ENCODE peak calls at places on chromosomes 3 and 15, in five cellular contexts. One of them, this sample, is unnamed.

GRCh38 chr3:64031540-64032533 is 8.5 kb upstream of the PSMD6 start:
- DNase-seq in KG1: no peak
- DNase-seq in HAP-1: no peak
- DNase-seq in activated T-helper 1 cell treated with Interleukin-2 at 50 U/mL for 16 hours: no peak
- DNase-seq in NCI-H446: peak
- DNase-seq in this sample: no peak

GRCh38 chr15:67543348-67543718 is 830 bp downstream of the MAP2K5 start:
- DNase-seq in KG1: no peak
- DNase-seq in HAP-1: peak
- DNase-seq in activated T-helper 1 cell treated with Interleukin-2 at 50 U/mL for 16 hours: no peak
- DNase-seq in NCI-H446: no peak
- DNase-seq in this sample: no peak

GRCh38 chr3:16897254-16897926 is 12.6 kb downstream of the PLCL2 start:
- DNase-seq in KG1: no peak
- DNase-seq in HAP-1: no peak
- DNase-seq in activated T-helper 1 cell treated with Interleukin-2 at 50 U/mL for 16 hours: no peak
- DNase-seq in NCI-H446: peak
- DNase-seq in this sample: no peak

GRCh38 chr15:25707656-25708365 is 155.3 kb downstream of the ATP10A start:
- DNase-seq in KG1: no peak
- DNase-seq in HAP-1: no peak
- DNase-seq in activated T-helper 1 cell treated with Interleukin-2 at 50 U/mL for 16 hours: no peak
- DNase-seq in NCI-H446: no peak
- DNase-seq in this sample: peak

GRCh38 chr15:74989527-74989926 is 5.8 kb upstream of the SCAMP5 start:
- DNase-seq in KG1: no peak
- DNase-seq in HAP-1: no peak
- DNase-seq in activated T-helper 1 cell treated with Interleukin-2 at 50 U/mL for 16 hours: no peak
- DNase-seq in NCI-H446: no peak
- DNase-seq in this sample: no peak

GRCh38 chr15:97087337-97087736 is 756.8 kb downstream of the NR2F2 start:
- DNase-seq in KG1: no peak
- DNase-seq in HAP-1: no peak
- DNase-seq in activated T-helper 1 cell treated with Interleukin-2 at 50 U/mL for 16 hours: no peak
- DNase-seq in NCI-H446: no peak
- DNase-seq in this sample: no peak

GRCh38 chr3:140748171-140748570 is 70.3 kb downstream of the TRIM42 start:
- DNase-seq in KG1: no peak
- DNase-seq in HAP-1: no peak
- DNase-seq in activated T-helper 1 cell treated with Interleukin-2 at 50 U/mL for 16 hours: no peak
- DNase-seq in NCI-H446: no peak
- DNase-seq in this sample: no peak

GRCh38 chr3:9028134-9028533 is 64.9 kb upstream of the RAD18 start:
- DNase-seq in KG1: no peak
- DNase-seq in HAP-1: no peak
- DNase-seq in activated T-helper 1 cell treated with Interleukin-2 at 50 U/mL for 16 hours: no peak
- DNase-seq in NCI-H446: peak
- DNase-seq in this sample: no peak

GRCh38 chr3:112782481-112782880 is 64.2 kb downstream of the CD200R1L start:
- DNase-seq in KG1: no peak
- DNase-seq in HAP-1: no peak
- DNase-seq in activated T-helper 1 cell treated with Interleukin-2 at 50 U/mL for 16 hours: no peak
- DNase-seq in NCI-H446: no peak
- DNase-seq in this sample: no peak

GRCh38 chr3:62101488-62101887 is 271.9 kb downstream of the FEZF2 start:
- DNase-seq in KG1: no peak
- DNase-seq in HAP-1: no peak
- DNase-seq in activated T-helper 1 cell treated with Interleukin-2 at 50 U/mL for 16 hours: no peak
- DNase-seq in NCI-H446: no peak
- DNase-seq in this sample: no peak

GRCh38 chr15:52523192-52523591 is 5.5 kb downstream of the MYO5A start:
- DNase-seq in KG1: no peak
- DNase-seq in HAP-1: no peak
- DNase-seq in activated T-helper 1 cell treated with Interleukin-2 at 50 U/mL for 16 hours: no peak
- DNase-seq in NCI-H446: no peak
- DNase-seq in this sample: no peak

GRCh38 chr3:177402533-177402932 is 205.3 kb upstream of the TBL1XR1 start:
- DNase-seq in KG1: no peak
- DNase-seq in HAP-1: no peak
- DNase-seq in activated T-helper 1 cell treated with Interleukin-2 at 50 U/mL for 16 hours: no peak
- DNase-seq in NCI-H446: no peak
- DNase-seq in this sample: no peak

GRCh38 chr3:46905191-46905560 is 27.7 kb downstream of the PTH1R start:
- DNase-seq in KG1: no peak
- DNase-seq in HAP-1: no peak
- DNase-seq in activated T-helper 1 cell treated with Interleukin-2 at 50 U/mL for 16 hours: no peak
- DNase-seq in NCI-H446: no peak
- DNase-seq in this sample: peak

GRCh38 chr15:57697588-57697987 is 8.9 kb upstream of the POLR2M start:
- DNase-seq in KG1: no peak
- DNase-seq in HAP-1: no peak
- DNase-seq in activated T-helper 1 cell treated with Interleukin-2 at 50 U/mL for 16 hours: no peak
- DNase-seq in NCI-H446: no peak
- DNase-seq in this sample: no peak

GRCh38 chr15:51750186-51750585 is 1.2 kb upstream of the TMOD2 start:
- DNase-seq in KG1: no peak
- DNase-seq in HAP-1: no peak
- DNase-seq in activated T-helper 1 cell treated with Interleukin-2 at 50 U/mL for 16 hours: no peak
- DNase-seq in NCI-H446: no peak
- DNase-seq in this sample: no peak

GRCh38 chr15:32706704-32707103 is 11.1 kb upstream of the GREM1 start:
- DNase-seq in KG1: no peak
- DNase-seq in HAP-1: no peak
- DNase-seq in activated T-helper 1 cell treated with Interleukin-2 at 50 U/mL for 16 hours: no peak
- DNase-seq in NCI-H446: no peak
- DNase-seq in this sample: no peak

GRCh38 chr3:188198760-188199327 is 44.9 kb downstream of the LPP start:
- DNase-seq in KG1: no peak
- DNase-seq in HAP-1: no peak
- DNase-seq in activated T-helper 1 cell treated with Interleukin-2 at 50 U/mL for 16 hours: no peak
- DNase-seq in NCI-H446: no peak
- DNase-seq in this sample: no peak

GRCh38 chr3:12316721-12317351 is 28.0 kb downstream of the PPARG start:
- DNase-seq in KG1: no peak
- DNase-seq in HAP-1: no peak
- DNase-seq in activated T-helper 1 cell treated with Interleukin-2 at 50 U/mL for 16 hours: no peak
- DNase-seq in NCI-H446: no peak
- DNase-seq in this sample: no peak

GRCh38 chr15:74294010-74294409 is 57.9 kb downstream of the CCDC33 start:
- DNase-seq in KG1: no peak
- DNase-seq in HAP-1: no peak
- DNase-seq in activated T-helper 1 cell treated with Interleukin-2 at 50 U/mL for 16 hours: no peak
- DNase-seq in NCI-H446: peak
- DNase-seq in this sample: no peak

GRCh38 chr3:193556841-193557240 is 2.1 kb upstream of the ATP13A4 start:
- DNase-seq in KG1: no peak
- DNase-seq in HAP-1: no peak
- DNase-seq in activated T-helper 1 cell treated with Interleukin-2 at 50 U/mL for 16 hours: no peak
- DNase-seq in NCI-H446: no peak
- DNase-seq in this sample: no peak

GRCh38 chr3:43699864-43700263 is 9.1 kb downstream of the ABHD5 start:
- DNase-seq in KG1: no peak
- DNase-seq in HAP-1: peak
- DNase-seq in activated T-helper 1 cell treated with Interleukin-2 at 50 U/mL for 16 hours: no peak
- DNase-seq in NCI-H446: no peak
- DNase-seq in this sample: no peak

GRCh38 chr15:85377986-85378385 is 2.4 kb upstream of the AKAP13 start:
- DNase-seq in KG1: no peak
- DNase-seq in HAP-1: no peak
- DNase-seq in activated T-helper 1 cell treated with Interleukin-2 at 50 U/mL for 16 hours: no peak
- DNase-seq in NCI-H446: no peak
- DNase-seq in this sample: no peak

GRCh38 chr3:179301645-179302044 is 21.2 kb upstream of the ZNF639 start:
- DNase-seq in KG1: no peak
- DNase-seq in HAP-1: no peak
- DNase-seq in activated T-helper 1 cell treated with Interleukin-2 at 50 U/mL for 16 hours: no peak
- DNase-seq in NCI-H446: no peak
- DNase-seq in this sample: no peak

GRCh38 chr3:151226088-151226563 is 23.1 kb upstream of the GPR171 start:
- DNase-seq in KG1: no peak
- DNase-seq in HAP-1: no peak
- DNase-seq in activated T-helper 1 cell treated with Interleukin-2 at 50 U/mL for 16 hours: no peak
- DNase-seq in NCI-H446: peak
- DNase-seq in this sample: no peak

GRCh38 chr3:173045770-173046382 is 95.2 kb downstream of the SPATA16 start:
- DNase-seq in KG1: no peak
- DNase-seq in HAP-1: no peak
- DNase-seq in activated T-helper 1 cell treated with Interleukin-2 at 50 U/mL for 16 hours: no peak
- DNase-seq in NCI-H446: peak
- DNase-seq in this sample: no peak

GRCh38 chr15:67296188-67296587 is 41.6 kb downstream of the IQCH start:
- DNase-seq in KG1: no peak
- DNase-seq in HAP-1: no peak
- DNase-seq in activated T-helper 1 cell treated with Interleukin-2 at 50 U/mL for 16 hours: no peak
- DNase-seq in NCI-H446: no peak
- DNase-seq in this sample: no peak

GRCh38 chr3:156751461-156752025 is 74.6 kb upstream of the LEKR1 start:
- DNase-seq in KG1: no peak
- DNase-seq in HAP-1: no peak
- DNase-seq in activated T-helper 1 cell treated with Interleukin-2 at 50 U/mL for 16 hours: no peak
- DNase-seq in NCI-H446: no peak
- DNase-seq in this sample: peak

GRCh38 chr3:158791259-158791920 is 10.5 kb upstream of the MFSD1 start:
- DNase-seq in KG1: peak
- DNase-seq in HAP-1: peak
- DNase-seq in activated T-helper 1 cell treated with Interleukin-2 at 50 U/mL for 16 hours: no peak
- DNase-seq in NCI-H446: peak
- DNase-seq in this sample: no peak

GRCh38 chr15:73022156-73022555 is 30.1 kb upstream of the NEO1 start:
- DNase-seq in KG1: no peak
- DNase-seq in HAP-1: no peak
- DNase-seq in activated T-helper 1 cell treated with Interleukin-2 at 50 U/mL for 16 hours: no peak
- DNase-seq in NCI-H446: no peak
- DNase-seq in this sample: no peak

GRCh38 chr15:66912001-66912400 is 153.4 kb upstream of the SMAD3 start:
- DNase-seq in KG1: no peak
- DNase-seq in HAP-1: peak
- DNase-seq in activated T-helper 1 cell treated with Interleukin-2 at 50 U/mL for 16 hours: peak
- DNase-seq in NCI-H446: no peak
- DNase-seq in this sample: no peak

GRCh38 chr15:67062365-67062985 is 2.9 kb upstream of the SMAD3 start:
- DNase-seq in KG1: no peak
- DNase-seq in HAP-1: no peak
- DNase-seq in activated T-helper 1 cell treated with Interleukin-2 at 50 U/mL for 16 hours: no peak
- DNase-seq in NCI-H446: no peak
- DNase-seq in this sample: no peak

This sample was measured in chondrocyte.